ENCODE peak calls at places on chromosomes 4 and X, in ten cellular contexts. One of them, this sample, is unnamed.
A peak's percentile ranks its signal among the peaks of the same experiment; 100 is the strongest.

GRCh38 chr4:85707591-85707990 is 232.6 kb downstream of the ARHGAP24 start:
- DNase-seq in HCT116: no peak
- DNase-seq in AG04450: no peak
- DNase-seq in K562: no peak
- DNase-seq in uterus: no peak
- DNase-seq in astrocyte: no peak
- DNase-seq in testis: no peak
- DNase-seq in NT2/D1: no peak
- DNase-seq in AG10803: no peak
- DNase-seq in AG04449: no peak
- DNase-seq in this sample: no peak

GRCh38 chr4:40840985-40841571 is 91.3 kb downstream of the NSUN7 start:
- DNase-seq in astrocyte: peak; percentile 81
- DNase-seq in AG10803: peak; percentile 70
- DNase-seq in K562: peak; percentile 68
- DNase-seq in HCT116: peak; percentile 71
- DNase-seq in AG04449: peak; percentile 50
- DNase-seq in testis: peak; percentile 94
- DNase-seq in AG04450: peak; percentile 68
- DNase-seq in uterus: peak; percentile 37
- DNase-seq in NT2/D1: peak; percentile 88
- DNase-seq in this sample: peak; percentile 76

GRCh38 chr4:115190529-115190928 is 77.1 kb upstream of the NDST4 start:
- DNase-seq in uterus: no peak
- DNase-seq in AG04450: no peak
- DNase-seq in AG10803: no peak
- DNase-seq in HCT116: no peak
- DNase-seq in testis: no peak
- DNase-seq in NT2/D1: no peak
- DNase-seq in AG04449: no peak
- DNase-seq in K562: no peak
- DNase-seq in astrocyte: no peak
- DNase-seq in this sample: no peak

GRCh38 chr4:106450249-106450648 is 81.7 kb upstream of the GIMD1 start:
- DNase-seq in NT2/D1: no peak
- DNase-seq in testis: no peak
- DNase-seq in AG10803: peak; percentile 77
- DNase-seq in AG04450: no peak
- DNase-seq in K562: no peak
- DNase-seq in AG04449: no peak
- DNase-seq in astrocyte: peak; percentile 8
- DNase-seq in uterus: no peak
- DNase-seq in HCT116: no peak
- DNase-seq in this sample: no peak

GRCh38 chr4:72006576-72006975 is 25.2 kb upstream of the NPFFR2 start:
- DNase-seq in AG04449: no peak
- DNase-seq in NT2/D1: no peak
- DNase-seq in AG04450: peak; percentile 30
- DNase-seq in uterus: no peak
- DNase-seq in testis: no peak
- DNase-seq in astrocyte: peak; percentile 89
- DNase-seq in HCT116: no peak
- DNase-seq in K562: no peak
- DNase-seq in AG10803: peak; percentile 48
- DNase-seq in this sample: no peak

GRCh38 chr4:88751258-88752075 is 53.8 kb upstream of the NAP1L5 start:
- DNase-seq in astrocyte: peak; percentile 30
- DNase-seq in NT2/D1: no peak
- DNase-seq in AG04449: no peak
- DNase-seq in K562: no peak
- DNase-seq in uterus: no peak
- DNase-seq in HCT116: no peak
- DNase-seq in AG10803: no peak
- DNase-seq in testis: no peak
- DNase-seq in AG04450: no peak
- DNase-seq in this sample: no peak

GRCh38 chr4:180805101-180805500 is 1438.1 kb upstream of the TENM3 start:
- DNase-seq in testis: no peak
- DNase-seq in AG04450: no peak
- DNase-seq in NT2/D1: no peak
- DNase-seq in K562: no peak
- DNase-seq in astrocyte: no peak
- DNase-seq in AG04449: no peak
- DNase-seq in AG10803: no peak
- DNase-seq in HCT116: no peak
- DNase-seq in uterus: no peak
- DNase-seq in this sample: no peak

GRCh38 chr4:52106701-52107100 is 55.6 kb downstream of the SPATA18 start:
- DNase-seq in HCT116: no peak
- DNase-seq in AG10803: peak; percentile 78
- DNase-seq in K562: no peak
- DNase-seq in uterus: no peak
- DNase-seq in astrocyte: no peak
- DNase-seq in testis: no peak
- DNase-seq in AG04450: no peak
- DNase-seq in AG04449: no peak
- DNase-seq in NT2/D1: no peak
- DNase-seq in this sample: no peak

GRCh38 chrX:83077606-83078005 is 430.5 kb upstream of the POU3F4 start:
- DNase-seq in astrocyte: no peak
- DNase-seq in AG04449: no peak
- DNase-seq in NT2/D1: no peak
- DNase-seq in testis: no peak
- DNase-seq in uterus: no peak
- DNase-seq in K562: no peak
- DNase-seq in AG10803: no peak
- DNase-seq in HCT116: no peak
- DNase-seq in AG04450: no peak
- DNase-seq in this sample: no peak

GRCh38 chrX:107731831-107732502 is 43.6 kb downstream of the TSC22D3 start:
- DNase-seq in testis: peak; percentile 88
- DNase-seq in AG10803: peak; percentile 49
- DNase-seq in K562: peak; percentile 73
- DNase-seq in NT2/D1: peak; percentile 88
- DNase-seq in uterus: peak; percentile 89
- DNase-seq in astrocyte: peak; percentile 65
- DNase-seq in HCT116: peak; percentile 42
- DNase-seq in AG04449: no peak
- DNase-seq in AG04450: no peak
- DNase-seq in this sample: no peak

GRCh38 chr4:137909910-137910309 is 332.2 kb downstream of the SLC7A11 start:
- DNase-seq in NT2/D1: no peak
- DNase-seq in testis: peak; percentile 29
- DNase-seq in uterus: no peak
- DNase-seq in astrocyte: no peak
- DNase-seq in AG04450: no peak
- DNase-seq in K562: no peak
- DNase-seq in HCT116: no peak
- DNase-seq in AG10803: no peak
- DNase-seq in AG04449: no peak
- DNase-seq in this sample: no peak

GRCh38 chrX:1249101-1249887 is 19.3 kb upstream of the CSF2RA start:
- DNase-seq in NT2/D1: peak; percentile 79
- DNase-seq in AG04449: no peak
- DNase-seq in testis: peak; percentile 47
- DNase-seq in K562: no peak
- DNase-seq in uterus: peak; percentile 15
- DNase-seq in AG10803: peak; percentile 19
- DNase-seq in HCT116: no peak
- DNase-seq in AG04450: no peak
- DNase-seq in astrocyte: no peak
- DNase-seq in this sample: peak; percentile 27

GRCh38 chr4:173534439-173534838 is 4.4 kb upstream of the HAND2 start:
- DNase-seq in testis: no peak
- DNase-seq in HCT116: no peak
- DNase-seq in uterus: no peak
- DNase-seq in AG04450: no peak
- DNase-seq in astrocyte: no peak
- DNase-seq in NT2/D1: no peak
- DNase-seq in K562: no peak
- DNase-seq in AG04449: no peak
- DNase-seq in AG10803: no peak
- DNase-seq in this sample: no peak
- H3K4me3 ChIP-seq in testis: no peak overlapping the region
- H3K4me3 ChIP-seq in HCT116: no peak overlapping the region
- H3K4me3 ChIP-seq in uterus: peak overlapping the region; percentile 8
- H3K4me3 ChIP-seq in AG04450: no peak overlapping the region
- H3K4me3 ChIP-seq in astrocyte: no peak overlapping the region
- H3K4me3 ChIP-seq in NT2/D1: no peak overlapping the region
- H3K4me3 ChIP-seq in K562: no peak overlapping the region
- H3K4me3 ChIP-seq in AG04449: no peak overlapping the region
- H3K4me3 ChIP-seq in AG10803: no peak overlapping the region
- H3K4me3 ChIP-seq in this sample: no peak overlapping the region

DNA sequence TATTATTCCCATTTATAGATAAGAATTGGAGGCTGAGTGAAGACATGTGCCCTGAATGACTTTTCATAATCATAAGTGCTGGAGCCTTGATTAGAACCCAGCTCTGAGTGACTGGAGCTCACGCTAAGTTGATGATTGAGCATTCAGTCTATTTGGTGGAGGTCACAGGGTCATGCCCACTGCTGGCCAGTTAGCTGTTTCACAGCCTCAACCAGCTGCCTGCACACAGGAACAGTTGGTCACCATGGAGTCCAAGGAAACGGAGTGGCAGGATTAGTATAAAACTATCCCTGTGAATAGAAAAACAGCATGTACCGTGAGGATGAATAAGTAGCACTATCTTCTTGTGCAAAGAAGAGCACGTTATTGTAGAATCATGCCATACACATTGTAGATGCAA is 1.0 kb upstream of the C4orf54 start:
- DNase-seq in AG10803: no peak
- DNase-seq in uterus: no peak
- DNase-seq in AG04449: no peak
- DNase-seq in astrocyte: no peak
- DNase-seq in NT2/D1: no peak
- DNase-seq in testis: no peak
- DNase-seq in HCT116: no peak
- DNase-seq in AG04450: no peak
- DNase-seq in K562: no peak
- DNase-seq in this sample: no peak
- H3K4me3 ChIP-seq in AG10803: no peak overlapping the region
- H3K4me3 ChIP-seq in uterus: no peak overlapping the region
- H3K4me3 ChIP-seq in AG04449: no peak overlapping the region
- H3K4me3 ChIP-seq in astrocyte: no peak overlapping the region
- H3K4me3 ChIP-seq in NT2/D1: no peak overlapping the region
- H3K4me3 ChIP-seq in testis: no peak overlapping the region
- H3K4me3 ChIP-seq in HCT116: no peak overlapping the region
- H3K4me3 ChIP-seq in AG04450: no peak overlapping the region
- H3K4me3 ChIP-seq in K562: no peak overlapping the region
- H3K4me3 ChIP-seq in this sample: no peak overlapping the region

GRCh38 chr4:2415881-2416563 is 2.4 kb downstream of the ZFYVE28 start:
- DNase-seq in testis: no peak
- DNase-seq in astrocyte: no peak
- DNase-seq in NT2/D1: no peak
- DNase-seq in AG04449: no peak
- DNase-seq in AG04450: no peak
- DNase-seq in HCT116: no peak
- DNase-seq in AG10803: no peak
- DNase-seq in K562: no peak
- DNase-seq in uterus: no peak
- DNase-seq in this sample: no peak

GRCh38 chr4:2415213-2415612 is 3.2 kb downstream of the ZFYVE28 start:
- DNase-seq in K562: no peak
- DNase-seq in AG10803: no peak
- DNase-seq in AG04450: no peak
- DNase-seq in AG04449: no peak
- DNase-seq in HCT116: no peak
- DNase-seq in testis: no peak
- DNase-seq in astrocyte: no peak
- DNase-seq in NT2/D1: no peak
- DNase-seq in uterus: no peak
- DNase-seq in this sample: no peak

GRCh38 chr4:2417196-2417764 is 1.2 kb downstream of the ZFYVE28 start:
- DNase-seq in testis: no peak
- DNase-seq in HCT116: no peak
- DNase-seq in AG04449: no peak
- DNase-seq in K562: peak; percentile 43
- DNase-seq in astrocyte: no peak
- DNase-seq in AG10803: no peak
- DNase-seq in uterus: no peak
- DNase-seq in NT2/D1: no peak
- DNase-seq in AG04450: no peak
- DNase-seq in this sample: no peak

GRCh38 chr4:2417765-2418651 is at the start of gene ZFYVE28:
- DNase-seq in AG10803: peak; percentile 34
- DNase-seq in AG04449: no peak
- DNase-seq in uterus: no peak
- DNase-seq in NT2/D1: no peak
- DNase-seq in AG04450: no peak
- DNase-seq in HCT116: no peak
- DNase-seq in testis: no peak
- DNase-seq in astrocyte: no peak
- DNase-seq in K562: peak; percentile 39
- DNase-seq in this sample: no peak

DNA sequence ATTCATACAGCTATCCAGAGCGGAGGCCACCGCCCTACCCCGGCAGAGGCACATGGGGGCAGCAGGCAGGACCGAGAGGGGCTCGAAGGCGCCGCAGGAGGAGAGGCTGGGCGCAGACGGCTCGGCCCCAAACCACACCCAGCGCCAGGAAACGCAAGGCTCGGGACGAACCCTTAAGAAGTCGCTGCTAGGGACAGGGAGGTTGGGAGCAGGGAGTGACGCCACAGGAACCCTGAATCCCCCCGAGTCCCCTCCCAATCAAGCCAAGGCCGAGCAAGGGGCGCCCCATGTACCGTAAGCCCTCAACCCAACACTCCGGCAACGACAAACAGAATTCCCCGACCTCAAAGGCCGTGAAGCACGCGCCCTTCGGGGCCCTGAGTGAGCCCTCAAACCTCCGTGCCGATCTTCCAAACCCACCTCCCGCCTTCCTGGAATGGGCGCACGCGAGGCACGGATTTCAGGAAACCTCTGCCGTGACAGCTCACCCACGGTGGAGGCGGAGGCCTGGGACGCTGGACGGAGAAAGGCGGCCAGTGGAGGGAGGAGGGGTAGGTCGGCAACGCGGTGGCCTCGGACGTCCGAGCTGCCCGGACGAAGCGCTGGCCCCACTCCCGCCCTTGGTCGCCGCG is 1.8 kb downstream of the ZFYVE28 start:
- DNase-seq in AG04449: no peak
- DNase-seq in HCT116: no peak
- DNase-seq in astrocyte: no peak
- DNase-seq in AG04450: no peak
- DNase-seq in NT2/D1: no peak
- DNase-seq in uterus: no peak
- DNase-seq in AG10803: peak; percentile 29
- DNase-seq in testis: peak; percentile 52
- DNase-seq in K562: peak; percentile 54
- DNase-seq in this sample: no peak
- H3K4me3 ChIP-seq in AG04449: peak overlapping the region; percentile 36
- H3K4me3 ChIP-seq in HCT116: peak overlapping the region; percentile 73
- H3K4me3 ChIP-seq in astrocyte: no peak overlapping the region
- H3K4me3 ChIP-seq in AG04450: no peak overlapping the region
- H3K4me3 ChIP-seq in NT2/D1: peak overlapping the region; percentile 49
- H3K4me3 ChIP-seq in uterus: peak overlapping the region; percentile 33
- H3K4me3 ChIP-seq in AG10803: peak overlapping the region; percentile 63
- H3K4me3 ChIP-seq in testis: peak overlapping the region; percentile 68
- H3K4me3 ChIP-seq in K562: peak overlapping the region; percentile 57
- H3K4me3 ChIP-seq in this sample: no peak overlapping the region

GRCh38 chrX:79366556-79366887 is 612 bp downstream of the ITM2A start:
- DNase-seq in testis: no peak
- DNase-seq in astrocyte: no peak
- DNase-seq in HCT116: no peak
- DNase-seq in uterus: peak; percentile 12
- DNase-seq in AG04450: no peak
- DNase-seq in NT2/D1: no peak
- DNase-seq in K562: no peak
- DNase-seq in AG04449: no peak
- DNase-seq in AG10803: no peak
- DNase-seq in this sample: no peak
- H3K4me3 ChIP-seq in testis: peak overlapping the region; percentile 58
- H3K4me3 ChIP-seq in astrocyte: no peak overlapping the region
- H3K4me3 ChIP-seq in HCT116: no peak overlapping the region
- H3K4me3 ChIP-seq in uterus: peak overlapping the region; percentile 17
- H3K4me3 ChIP-seq in AG04450: no peak overlapping the region
- H3K4me3 ChIP-seq in NT2/D1: peak overlapping the region; percentile 64
- H3K4me3 ChIP-seq in K562: peak overlapping the region; percentile 52
- H3K4me3 ChIP-seq in AG04449: no peak overlapping the region
- H3K4me3 ChIP-seq in AG10803: no peak overlapping the region
- H3K4me3 ChIP-seq in this sample: no peak overlapping the region

This sample was measured in DND-41.